ENCODE peak calls at places on chromosomes 3 and 15, in four cellular contexts. B, E, L and Z are unnamed samples.

GRCh38 chr15:71810256-71811035 is at the start of gene NR2E3:
- DNase-seq in L (no peak), E (no peak), B (no peak), Z (no peak)

GRCh38 chr3:88807471-88808090 is 299.8 kb upstream of the EPHA3 start:
- DNase-seq in L (no peak), B (no peak), E (no peak), Z (peak; percentile 43)

GRCh38 chr15:71080166-71080565 is 35.1 kb upstream of the THSD4 start:
- DNase-seq in L (no peak), B (no peak), E (no peak), Z (no peak)

GRCh38 chr15:31211353-31211752 is 109.8 kb upstream of the TRPM1 start:
- DNase-seq in B (no peak), L (no peak), E (peak; percentile 10), Z (no peak)

GRCh38 chr15:99253381-99254090 is 2.3 kb downstream of the LRRC28 start:
- DNase-seq in E (no peak), B (no peak), L (no peak), Z (no peak)

GRCh38 chr15:98983333-98983732 is 24.3 kb downstream of the PGPEP1L start:
- DNase-seq in L (peak; percentile 77), E (peak; percentile 49), B (peak; percentile 37), Z (peak; percentile 78)

GRCh38 chr3:197791120-197792018 is at the start of gene LRCH3:
- DNase-seq in L (peak; percentile 96), B (peak; percentile 86), E (peak; percentile 80), Z (no peak)

GRCh38 chr15:51708013-51708412 is 26.7 kb downstream of the SCG3 start:
- DNase-seq in L (no peak), B (no peak), E (no peak), Z (no peak)

GRCh38 chr3:171459130-171459941 is 869 bp downstream of the TNIK start:
- DNase-seq in B (peak; percentile 53), E (peak; percentile 46), L (peak; percentile 32), Z (no peak)

GRCh38 chr3:143562789-143563188 is 285.5 kb downstream of the SLC9A9 start:
- DNase-seq in B (no peak), L (no peak), E (no peak), Z (no peak)

GRCh38 chr15:62745621-62746180 is 296.8 kb upstream of the TPM1 start:
- DNase-seq in B (no peak), L (no peak), E (no peak), Z (no peak)

GRCh38 chr3:112815981-112816380 is 30.7 kb downstream of the CD200R1L start:
- DNase-seq in L (no peak), B (no peak), E (no peak), Z (no peak)

GRCh38 chr3:104742044-104742443 is 624.7 kb upstream of the ALCAM start:
- DNase-seq in L (no peak), E (no peak), B (no peak), Z (no peak)

GRCh38 chr3:147735662-147736061 is 326.5 kb downstream of the ZIC1 start:
- DNase-seq in B (no peak), E (no peak), L (no peak), Z (no peak)

GRCh38 chr15:99981223-99981647 is 248.0 kb upstream of the LYSMD4 start:
- DNase-seq in E (no peak), B (no peak), L (no peak), Z (no peak)

GRCh38 chr3:132660745-132661067 is 577 bp downstream of the UBA5 start:
- DNase-seq in E (no peak), L (peak; percentile 38), B (no peak), Z (no peak)

GRCh38 chr15:31274496-31275330 is 51.9 kb upstream of the KLF13 start:
- DNase-seq in L (no peak), B (no peak), E (no peak), Z (no peak)

GRCh38 chr15:53759333-53759975 is at the start of gene WDR72:
- DNase-seq in E (peak; percentile 34), L (peak; percentile 34), B (no peak), Z (no peak)

GRCh38 chr15:23438816-23439466 is 8.1 kb downstream of the GOLGA6L2 start:
- DNase-seq in E (no peak), L (no peak), B (no peak), Z (no peak)

GRCh38 chr3:128324911-128325592 is 141.6 kb downstream of the DNAJB8 start:
- DNase-seq in L (no peak), E (no peak), B (no peak), Z (no peak)

GRCh38 chr3:46168583-46168982 is 39.5 kb downstream of the CCR1 start:
- DNase-seq in L (no peak), E (no peak), B (no peak), Z (no peak)

GRCh38 chr15:88913850-88914169 is 631 bp upstream of the MFGE8 start:
- DNase-seq in L (no peak), B (no peak), E (no peak), Z (no peak)
- H3K4me3 ChIP-seq in L (peak overlapping the region; percentile 75), B (no peak overlapping the region), E (peak overlapping the region; percentile 76), Z (peak overlapping the region; percentile 88)

GRCh38 chr3:139020868-139021234 is at the start of gene PRR23B:
- DNase-seq in E (no peak), L (peak; percentile 19), B (no peak), Z (no peak)
- TF ChIP-seq CTCF in E (no peak), L (peak; percentile 50), B (no peak), Z (peak; percentile 12)

DNA sequence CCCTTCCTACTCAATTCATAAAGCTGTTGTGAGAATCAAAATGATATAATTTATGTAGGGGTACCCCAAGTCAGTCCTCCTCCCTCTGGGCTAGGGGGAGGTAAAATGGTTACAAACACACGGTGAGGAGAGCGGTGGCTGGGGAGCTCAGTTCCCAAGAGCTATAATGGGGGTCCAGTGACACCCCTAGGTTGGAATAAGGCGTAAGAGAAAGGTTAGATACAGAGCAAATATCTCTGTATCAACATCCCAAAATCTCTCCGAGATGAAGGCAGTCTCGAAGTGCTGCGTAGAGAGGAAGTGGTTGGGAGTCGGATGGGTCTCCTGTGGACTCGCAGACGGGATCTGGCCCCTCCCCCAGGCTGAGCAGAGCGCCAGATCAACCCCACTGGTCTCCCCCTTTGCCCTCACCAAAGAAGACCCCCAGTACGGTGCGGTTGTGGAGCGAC is 1.8 kb downstream of the DUOX2 start:
- DNase-seq in B (no peak), E (no peak), L (no peak), Z (no peak)
- H3K4me3 ChIP-seq in B (peak overlapping the region; percentile 11), E (no peak overlapping the region), L (no peak overlapping the region), Z (no peak overlapping the region)

DNA sequence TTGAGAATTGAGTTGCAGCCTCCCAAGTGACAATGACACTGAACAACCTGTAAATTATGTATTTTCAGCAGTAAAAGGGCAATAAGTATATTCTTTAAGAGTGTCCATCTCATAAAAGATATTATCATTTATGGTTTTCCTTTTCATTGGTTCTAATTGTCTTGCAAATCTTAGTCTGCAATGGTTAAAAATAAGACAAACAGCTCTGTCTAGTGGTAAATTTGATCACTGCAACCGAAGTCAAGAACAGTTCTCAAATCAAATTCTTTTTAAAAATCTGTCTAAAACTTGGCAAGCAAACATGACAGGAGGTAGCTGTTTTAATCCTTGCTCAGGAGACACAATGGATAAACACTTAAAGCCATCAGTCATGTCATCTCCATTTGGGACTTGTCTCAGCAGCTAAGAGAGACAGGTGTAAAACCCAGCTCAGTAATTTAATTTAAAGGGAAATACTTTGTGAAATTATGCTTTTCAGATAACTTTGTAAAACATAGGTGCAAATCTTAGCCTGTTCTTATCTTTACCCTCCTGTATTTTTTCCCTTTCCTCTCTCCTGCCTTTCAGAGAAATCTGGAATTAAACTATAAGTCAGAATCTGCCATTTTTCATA is 150.3 kb upstream of the ARHGEF26 start:
- DNase-seq in E (no peak), B (no peak), L (no peak), Z (peak; percentile 19)
- TF ChIP-seq CTCF in E (no peak), B (peak; percentile 31), L (no peak), Z (peak; percentile 73)

GRCh38 chr3:61574854-61575253 is 13.5 kb downstream of the PTPRG start:
- DNase-seq in B (no peak), E (no peak), L (no peak), Z (peak; percentile 36)
- H3K4me3 ChIP-seq in B (no peak overlapping the region), E (no peak overlapping the region), L (no peak overlapping the region), Z (no peak overlapping the region)

GRCh38 chr3:187072102-187072501 is 67.2 kb downstream of the RPL39L start:
- DNase-seq in E (no peak), B (no peak), L (no peak), Z (no peak)
- TF ChIP-seq CTCF in E (no peak), B (no peak), L (peak; percentile 11), Z (no peak)

GRCh38 chr3:151877269-151877668 is 3.8 kb downstream of the SUCNR1 start:
- DNase-seq in E (no peak), L (peak; percentile 28), B (no peak), Z (no peak)
- H3K4me3 ChIP-seq in E (no peak overlapping the region), L (no peak overlapping the region), B (no peak overlapping the region), Z (no peak overlapping the region)

GRCh38 chr3:52265387-52265786 is 13.1 kb downstream of the WDR82 start:
- DNase-seq in B (no peak), E (no peak), L (no peak), Z (no peak)
- TF ChIP-seq CTCF in B (no peak), E (no peak), L (no peak), Z (no peak)